ENCODE peak calls at places on chromosomes 5 and 9, in seven cellular contexts. N, Q, W, J, I, V and Y are unnamed samples.

GRCh38 chr5:37842048-37842447 is 2.2 kb upstream of the GDNF start:
- DNase-seq in N (no peak), Q (no peak), W (no peak), J (no peak), I (no peak), V (no peak), Y (no peak)

GRCh38 chr9:122307036-122307435 is 42.4 kb downstream of the MRRF start:
- DNase-seq in N (no peak), Q (no peak), W (no peak), J (no peak), I (no peak), V (no peak), Y (no peak)

GRCh38 chr5:14880688-14881087 is 9.1 kb upstream of the ANKH start:
- DNase-seq in N (no peak), Q (peak), W (no peak), J (peak), I (no peak), V (no peak), Y (no peak)

GRCh38 chr9:34332370-34332964 is 3.1 kb downstream of the NUDT2 start:
- DNase-seq in N (no peak), Q (peak), W (no peak), J (peak), I (no peak), V (no peak), Y (no peak)

GRCh38 chr9:10255758-10256157 is 357.0 kb downstream of the PTPRD start:
- DNase-seq in N (no peak), Q (no peak), W (no peak), J (no peak), I (no peak), V (no peak), Y (no peak)

GRCh38 chr5:4487581-4487980 is 652.5 kb upstream of the ADAMTS16 start:
- DNase-seq in N (no peak), Q (no peak), W (no peak), J (no peak), I (no peak), V (no peak), Y (no peak)

GRCh38 chr5:7754997-7755596 is 95.8 kb downstream of the CFAP90 start:
- DNase-seq in N (peak), Q (peak), W (no peak), J (peak), I (peak), V (no peak), Y (no peak)

GRCh38 chr9:110069326-110070248 is 138.4 kb downstream of the C9orf152 start:
- DNase-seq in N (no peak), Q (peak), W (peak), J (peak), I (no peak), V (no peak), Y (peak)

GRCh38 chr5:14676320-14676719 is 11.8 kb downstream of the OTULIN start:
- DNase-seq in N (peak), Q (peak), W (no peak), J (peak), I (no peak), V (no peak), Y (peak)

GRCh38 chr5:72842816-72843215 is 26.4 kb downstream of the TNPO1 start:
- DNase-seq in N (no peak), Q (peak), W (no peak), J (peak), I (no peak), V (no peak), Y (peak)

GRCh38 chr5:14735944-14736343 is 71.4 kb downstream of the OTULIN start:
- DNase-seq in N (no peak), Q (no peak), W (no peak), J (no peak), I (no peak), V (no peak), Y (no peak)

GRCh38 chr9:127979333-127980055 is 1.3 kb downstream of the EEIG1 start:
- DNase-seq in N (no peak), Q (peak), W (peak), J (peak), I (peak), V (peak), Y (no peak)

GRCh38 chr9:113427629-113428028 is 17.1 kb downstream of the C9orf43 start:
- DNase-seq in N (no peak), Q (peak), W (no peak), J (no peak), I (no peak), V (no peak), Y (no peak)

GRCh38 chr9:134731497-134732391 is 90.1 kb downstream of the COL5A1 start:
- DNase-seq in N (no peak), Q (no peak), W (no peak), J (no peak), I (no peak), V (no peak), Y (no peak)

GRCh38 chr9:132756214-132756799 is 86.0 kb downstream of the GTF3C4 start:
- DNase-seq in N (no peak), Q (no peak), W (no peak), J (no peak), I (no peak), V (no peak), Y (no peak)

GRCh38 chr5:67015577-67016290 is 180.9 kb downstream of the CD180 start:
- DNase-seq in N (no peak), Q (peak), W (no peak), J (peak), I (no peak), V (no peak), Y (no peak)

GRCh38 chr9:117080996-117081395 is 333.9 kb downstream of the ASTN2 start:
- DNase-seq in N (no peak), Q (no peak), W (no peak), J (no peak), I (no peak), V (no peak), Y (no peak)

GRCh38 chr5:83577036-83577636 is 105.6 kb downstream of the VCAN start:
- DNase-seq in N (no peak), Q (peak), W (no peak), J (peak), I (no peak), V (no peak), Y (no peak)

GRCh38 chr9:128420651-128421473 is at the start of gene CERCAM:
- DNase-seq in N (peak), Q (peak), W (no peak), J (peak), I (peak), V (peak), Y (no peak)

GRCh38 chr9:29691758-29692407 is 2118.6 kb upstream of the C9orf72 start:
- DNase-seq in N (no peak), Q (no peak), W (no peak), J (peak), I (peak), V (no peak), Y (no peak)

GRCh38 chr5:52853573-52854163 is 66.0 kb downstream of the ITGA1 start:
- DNase-seq in N (no peak), Q (peak), W (no peak), J (no peak), I (no peak), V (no peak), Y (no peak)

GRCh38 chr5:126961702-126962101 is 68.7 kb downstream of the MARCHF3 start:
- DNase-seq in N (no peak), Q (peak), W (no peak), J (peak), I (no peak), V (no peak), Y (no peak)

GRCh38 chr9:97425336-97425991 is 13.6 kb downstream of the TDRD7 start:
- DNase-seq in N (no peak), Q (no peak), W (no peak), J (no peak), I (no peak), V (no peak), Y (no peak)

DNA sequence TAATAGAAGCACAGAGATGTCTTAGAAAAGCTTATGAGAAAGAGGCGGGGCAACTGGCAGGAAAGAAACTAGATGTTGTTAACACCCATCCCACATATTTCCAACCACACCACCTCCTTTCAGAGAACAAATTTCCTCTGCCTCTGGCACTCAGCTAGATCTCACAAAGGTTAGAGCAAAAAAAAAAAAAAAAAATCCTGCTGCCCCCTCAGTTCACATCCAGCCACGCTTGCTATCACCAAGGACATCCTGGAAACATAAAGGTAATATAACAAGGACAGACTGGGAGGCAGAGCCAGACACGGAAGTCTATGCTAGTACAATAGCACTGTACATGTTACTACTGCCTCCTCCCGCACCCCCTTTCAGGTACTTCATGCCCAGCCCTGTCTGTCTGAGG is 238.0 kb upstream of the PTGER4 start:
- DNase-seq in N (no peak), Q (no peak), W (no peak), J (no peak), I (no peak), V (no peak), Y (no peak)
- TF ChIP-seq CTCF in N (no peak), Q (no peak), W (no peak), J (no peak), I (no peak), V (no peak), Y (no peak)

DNA sequence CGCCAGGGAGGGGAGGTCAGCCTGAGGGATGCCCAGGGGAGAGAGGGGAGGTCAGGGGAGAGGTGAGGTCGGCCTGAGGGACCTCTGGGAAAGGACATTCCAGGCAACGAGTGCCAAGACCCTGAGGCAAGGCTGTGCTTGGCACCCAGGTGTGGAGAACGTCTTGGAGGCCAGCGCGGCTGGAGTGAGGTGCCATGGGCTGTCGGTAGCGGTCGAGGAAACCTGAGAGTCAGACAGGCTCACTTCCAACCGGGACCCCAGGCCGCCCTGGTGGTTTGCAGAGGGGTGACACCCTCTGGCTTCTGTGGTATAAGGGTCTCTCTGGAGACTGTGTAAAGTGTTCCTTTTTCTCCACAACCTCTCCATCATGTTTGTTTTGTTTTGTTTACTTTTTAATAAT is 82.9 kb downstream of the CACNA1B start:
- DNase-seq in N (no peak), Q (no peak), W (no peak), J (no peak), I (no peak), V (no peak), Y (no peak)
- TF ChIP-seq CTCF in N (no peak), Q (no peak), W (no peak), J (no peak), I (no peak), V (no peak), Y (no peak)

GRCh38 chr5:170913573-170913972 is 51.8 kb downstream of the RANBP17 start:
- DNase-seq in N (no peak), Q (peak), W (no peak), J (no peak), I (no peak), V (no peak), Y (no peak)

GRCh38 chr5:170920196-170920595 is 58.4 kb downstream of the RANBP17 start:
- DNase-seq in N (no peak), Q (peak), W (no peak), J (no peak), I (no peak), V (no peak), Y (no peak)

DNA sequence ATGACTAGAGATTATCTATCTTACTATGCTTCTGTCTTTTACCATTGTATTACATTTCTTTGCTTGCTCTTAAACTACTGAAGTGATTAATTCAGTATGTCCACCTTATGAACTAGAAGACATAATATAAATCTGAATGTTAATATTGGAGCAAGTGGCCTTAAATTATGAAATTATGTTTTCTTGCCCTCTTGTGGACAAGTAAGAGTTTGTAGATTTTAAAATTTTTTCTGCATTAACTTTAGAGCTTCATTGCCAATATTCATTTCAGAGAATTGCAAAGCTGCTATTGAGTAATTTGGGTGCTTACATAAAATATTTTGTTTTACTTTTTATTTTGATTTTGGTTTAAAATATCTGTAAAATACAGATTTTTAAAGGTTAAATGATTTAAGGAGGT is 55.3 kb downstream of the RANBP17 start:
- DNase-seq in N (no peak), Q (no peak), W (no peak), J (no peak), I (no peak), V (no peak), Y (no peak)
- TF ChIP-seq CTCF in N (no peak), Q (peak), W (no peak), J (peak), I (peak), V (no peak), Y (no peak)

GRCh38 chr9:37054513-37054776 is 20.4 kb upstream of the PAX5 start:
- DNase-seq in N (no peak), Q (no peak), W (no peak), J (no peak), I (no peak), V (no peak), Y (no peak)
- TF ChIP-seq CTCF in N (no peak), Q (no peak), W (no peak), J (no peak), I (no peak), V (no peak), Y (no peak)

GRCh38 chr5:19790811-19791466 is 197.1 kb downstream of the CDH18 start:
- DNase-seq in N (no peak), Q (no peak), W (no peak), J (peak), I (no peak), V (no peak), Y (no peak)

GRCh38 chr5:19795218-19795617 is 192.8 kb downstream of the CDH18 start:
- DNase-seq in N (no peak), Q (peak), W (no peak), J (peak), I (no peak), V (no peak), Y (no peak)
- TF ChIP-seq CTCF in N (no peak), Q (peak), W (no peak), J (peak), I (no peak), V (no peak), Y (no peak)

GRCh38 chr9:76459691-76460635 is 981 bp downstream of the GCNT1 start:
- DNase-seq in N (no peak), Q (peak), W (no peak), J (peak), I (peak), V (peak), Y (no peak)
- TF ChIP-seq CTCF in N (no peak), Q (peak), W (no peak), J (peak), I (peak), V (no peak), Y (no peak)

DNA sequence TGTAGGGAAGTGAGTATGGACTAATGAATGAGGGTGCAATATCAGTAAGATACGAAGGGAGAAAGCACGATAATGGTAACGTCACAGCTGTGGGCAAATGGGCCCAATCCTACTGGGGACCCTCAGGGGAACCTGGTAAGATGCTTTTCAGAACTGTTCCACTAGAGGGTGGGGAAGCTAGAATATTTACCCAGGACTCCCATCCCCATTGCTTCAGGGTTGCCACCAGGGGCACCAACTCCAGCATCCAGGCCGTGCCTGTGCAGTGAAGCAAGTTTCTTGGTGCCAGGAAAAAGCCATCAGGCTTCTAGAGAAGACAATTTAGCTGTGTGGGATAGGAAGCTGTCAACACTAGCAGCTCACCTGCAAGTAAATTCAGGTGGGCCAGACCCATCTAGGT is 409.3 kb downstream of the AGTPBP1 start:
- DNase-seq in N (no peak), Q (no peak), W (no peak), J (peak), I (no peak), V (no peak), Y (no peak)
- TF ChIP-seq CTCF in N (no peak), Q (no peak), W (peak), J (peak), I (peak), V (no peak), Y (no peak)

GRCh38 chr5:141853895-141854626 is 24.1 kb downstream of the PCDH1 start:
- DNase-seq in N (no peak), Q (no peak), W (no peak), J (no peak), I (no peak), V (no peak), Y (no peak)
- TF ChIP-seq CTCF in N (no peak), Q (no peak), W (no peak), J (no peak), I (no peak), V (no peak), Y (no peak)

DNA sequence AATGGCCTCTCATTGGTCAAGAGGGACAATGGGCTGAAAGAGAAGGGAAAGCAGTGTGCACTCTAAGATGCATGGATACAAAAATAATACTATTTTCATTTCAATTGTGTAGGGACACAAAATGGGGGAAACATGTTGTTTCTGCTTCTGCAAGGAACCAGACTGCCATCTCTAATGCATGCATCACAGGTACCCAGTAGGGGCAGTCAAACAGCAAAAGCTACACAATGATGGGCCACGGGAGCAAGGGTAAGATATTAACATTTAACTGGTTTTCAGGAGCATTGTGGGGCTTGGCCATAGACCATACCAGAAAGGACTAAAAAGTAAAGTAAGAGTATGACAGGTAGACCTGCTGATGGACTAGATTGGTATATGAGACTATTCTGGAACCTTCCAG is 535.8 kb downstream of the SPATA31D1 start:
- DNase-seq in N (no peak), Q (no peak), W (no peak), J (no peak), I (no peak), V (no peak), Y (no peak)
- TF ChIP-seq CTCF in N (no peak), Q (no peak), W (no peak), J (no peak), I (no peak), V (no peak), Y (no peak)

DNA sequence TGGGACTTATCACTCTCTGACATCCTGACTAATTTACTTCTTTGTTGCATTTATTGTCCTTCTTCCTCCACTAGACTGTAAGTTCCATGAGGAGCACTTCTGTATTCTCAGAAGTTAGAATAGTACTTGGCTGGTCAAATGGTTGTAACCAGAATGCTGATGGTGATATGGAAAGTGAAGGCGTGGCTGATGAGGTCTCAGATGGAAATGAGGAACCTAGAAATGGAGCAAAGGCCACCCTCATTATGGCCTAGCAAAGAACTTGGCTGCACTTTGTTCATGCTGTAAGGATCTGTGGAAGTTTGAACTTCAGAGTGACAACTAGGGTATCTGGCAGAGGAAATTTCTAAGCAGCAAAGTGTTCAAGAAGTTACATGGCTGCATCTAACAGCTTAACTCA is 15.1 kb upstream of the SLC22A5 start:
- DNase-seq in N (no peak), Q (no peak), W (no peak), J (no peak), I (no peak), V (no peak), Y (peak)
- TF ChIP-seq CTCF in N (no peak), Q (no peak), W (no peak), J (no peak), I (no peak), V (no peak), Y (no peak)